ENCODE peak calls at places on chromosomes 16 and 17, in eight cellular contexts. G, W, E, I, F, O, S and V are unnamed samples.

GRCh38 chr16:49459953-49460735 is 86.5 kb downstream of the C16orf78 start:
- DNase-seq in G (no peak), W (no peak), E (no peak), I (no peak), F (no peak), O (no peak), S (no peak), V (no peak)

GRCh38 chr16:54424043-54424451 is 137.5 kb upstream of the IRX3 start:
- DNase-seq in G (no peak), W (peak), E (no peak), I (no peak), F (no peak), O (no peak), S (no peak), V (no peak)

GRCh38 chr17:74872313-74873035 is at the start of gene FDXR:
- DNase-seq in G (no peak), W (no peak), E (no peak), I (no peak), F (no peak), O (no peak), S (no peak), V (peak)

GRCh38 chr17:42363767-42364585 is 24.3 kb downstream of the STAT3 start:
- DNase-seq in G (no peak), W (peak), E (no peak), I (no peak), F (no peak), O (no peak), S (no peak), V (no peak)

GRCh38 chr17:3920940-3921852 is 4.9 kb upstream of the P2RX1 start:
- DNase-seq in G (no peak), W (no peak), E (no peak), I (no peak), F (no peak), O (no peak), S (no peak), V (peak)

GRCh38 chr17:7382901-7383300 is 2.0 kb downstream of the TNK1 start:
- DNase-seq in G (no peak), W (no peak), E (no peak), I (no peak), F (no peak), O (no peak), S (no peak), V (no peak)

GRCh38 chr17:56247816-56248215 is 94.5 kb downstream of the ANKFN1 start:
- DNase-seq in G (no peak), W (no peak), E (no peak), I (no peak), F (no peak), O (no peak), S (no peak), V (no peak)

GRCh38 chr16:67443299-67443698 is 12.4 kb downstream of the HSD11B2 start:
- DNase-seq in G (no peak), W (no peak), E (peak), I (no peak), F (no peak), O (no peak), S (no peak), V (peak)

GRCh38 chr17:68378202-68379149 is 78.8 kb downstream of the WIPI1 start:
- DNase-seq in G (no peak), W (peak), E (peak), I (peak), F (no peak), O (peak), S (no peak), V (peak)

GRCh38 chr16:81532491-81533174 is 88.0 kb downstream of the CMIP start:
- DNase-seq in G (no peak), W (no peak), E (no peak), I (no peak), F (no peak), O (no peak), S (no peak), V (no peak)

GRCh38 chr16:22264786-22265185 is 32.4 kb upstream of the POLR3E start:
- DNase-seq in G (no peak), W (no peak), E (no peak), I (peak), F (no peak), O (no peak), S (no peak), V (no peak)

GRCh38 chr17:8151120-8151640 is 1.0 kb downstream of the PER1 start:
- DNase-seq in G (peak), W (peak), E (peak), I (peak), F (peak), O (peak), S (peak), V (peak)

DNA sequence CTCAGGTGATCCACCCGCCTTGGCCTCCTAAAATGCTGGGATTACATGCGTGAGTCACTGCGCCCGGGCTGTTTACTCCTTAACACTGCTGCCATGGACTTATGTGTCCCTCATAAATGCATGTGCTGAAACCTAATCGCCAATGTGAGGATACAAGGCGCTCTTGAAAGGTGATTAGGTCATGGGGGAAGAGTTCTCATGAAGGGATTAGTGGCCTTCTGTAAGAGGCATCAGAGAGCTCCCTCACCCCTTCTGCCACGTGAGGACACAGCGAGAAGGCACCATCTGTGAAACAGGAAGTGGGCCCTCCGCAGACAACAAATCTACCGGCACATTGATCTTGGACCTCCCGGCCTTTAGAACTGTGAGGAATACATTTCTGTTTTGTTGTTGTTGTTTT is 19.1 kb downstream of the ITPRIPL2 start:
- DNase-seq in G (no peak), W (no peak), E (no peak), I (no peak), F (no peak), O (peak), S (no peak), V (no peak)
- H3K4me3 ChIP-seq in G (no peak), W (no peak), E (no peak), I (no peak), F (no peak), O (no peak), S (no peak), V (no peak)

DNA sequence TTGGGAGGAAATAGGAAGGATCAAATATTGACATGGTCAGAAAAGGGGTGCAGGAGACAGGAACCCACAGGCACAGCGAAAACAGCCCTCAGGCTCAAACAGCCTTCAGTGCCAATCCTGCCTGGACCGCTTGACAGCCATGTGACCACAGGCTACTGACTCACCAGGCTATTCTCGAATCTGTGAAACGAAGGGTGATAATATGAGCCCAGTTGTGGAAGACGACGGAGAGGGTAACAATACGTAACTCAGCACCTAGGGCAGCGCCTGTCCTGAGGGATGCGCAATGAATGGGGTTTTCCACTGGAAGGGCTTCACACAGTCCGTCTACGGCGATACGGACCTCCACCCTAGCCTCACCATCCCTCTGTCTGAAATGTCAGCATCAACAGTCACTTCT is 117.3 kb upstream of the RCVRN start:
- DNase-seq in G (no peak), W (no peak), E (no peak), I (peak), F (no peak), O (no peak), S (no peak), V (no peak)
- H3K27ac ChIP-seq in G (no peak), W (no peak), E (peak), I (no peak), F (no peak), O (no peak), S (no peak), V (no peak)

GRCh38 chr16:57797526-57798266 is 4.6 kb downstream of the KIFC3 start:
- DNase-seq in G (no peak), W (peak), E (no peak), I (peak), F (no peak), O (no peak), S (no peak), V (peak)
- H3K4me3 ChIP-seq in G (no peak), W (peak), E (peak), I (peak), F (no peak), O (no peak), S (no peak), V (no peak)

DNA sequence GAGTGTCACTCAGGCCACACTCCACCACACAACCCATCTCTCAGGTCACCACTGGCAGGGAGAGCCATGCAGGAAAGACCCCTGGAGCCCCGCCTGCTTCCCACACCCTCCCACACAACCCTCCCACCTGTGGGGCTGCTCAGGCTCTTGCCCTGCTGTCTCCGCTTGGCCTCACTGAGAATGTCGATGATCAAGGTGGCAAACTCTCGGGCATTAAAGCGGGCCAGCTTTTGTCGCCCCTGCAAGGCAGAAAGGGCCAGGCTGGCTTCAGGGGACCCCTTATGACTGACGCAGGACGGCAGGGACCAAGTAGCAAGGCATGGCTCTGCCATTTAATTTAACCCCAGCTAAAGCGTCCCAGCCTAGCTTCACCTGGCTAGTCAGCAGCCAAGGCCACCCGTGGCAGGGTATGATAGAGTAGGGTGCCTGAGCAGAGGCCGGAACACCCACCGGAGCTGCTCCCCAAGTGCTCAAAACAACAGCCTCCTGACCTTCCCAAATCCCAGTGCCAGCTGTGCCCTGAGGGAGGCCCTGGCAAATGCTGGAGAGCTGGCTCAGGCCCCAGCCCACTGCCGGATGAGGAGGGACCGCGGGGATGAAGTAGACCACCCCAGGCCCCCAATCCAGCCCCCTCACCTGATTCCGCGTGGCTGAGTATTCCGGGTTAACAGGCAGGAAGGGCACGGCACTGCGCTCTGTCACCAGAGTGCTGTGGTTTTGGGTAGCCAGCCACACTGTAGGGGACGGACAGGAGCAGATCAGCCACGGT is 8.7 kb downstream of the TP53I13 start:
- DNase-seq in G (no peak), W (no peak), E (peak), I (no peak), F (no peak), O (no peak), S (no peak), V (peak)
- H3K27ac ChIP-seq in G (no peak), W (no peak), E (peak), I (no peak), F (no peak), O (no peak), S (no peak), V (no peak)

GRCh38 chr16:3058173-3059030 is 7.0 kb upstream of the IL32 start:
- DNase-seq in G (peak), W (no peak), E (peak), I (peak), F (peak), O (peak), S (no peak), V (peak)
- H3K4me3 ChIP-seq in G (peak), W (peak), E (peak), I (peak), F (peak), O (peak), S (no peak), V (peak)

DNA sequence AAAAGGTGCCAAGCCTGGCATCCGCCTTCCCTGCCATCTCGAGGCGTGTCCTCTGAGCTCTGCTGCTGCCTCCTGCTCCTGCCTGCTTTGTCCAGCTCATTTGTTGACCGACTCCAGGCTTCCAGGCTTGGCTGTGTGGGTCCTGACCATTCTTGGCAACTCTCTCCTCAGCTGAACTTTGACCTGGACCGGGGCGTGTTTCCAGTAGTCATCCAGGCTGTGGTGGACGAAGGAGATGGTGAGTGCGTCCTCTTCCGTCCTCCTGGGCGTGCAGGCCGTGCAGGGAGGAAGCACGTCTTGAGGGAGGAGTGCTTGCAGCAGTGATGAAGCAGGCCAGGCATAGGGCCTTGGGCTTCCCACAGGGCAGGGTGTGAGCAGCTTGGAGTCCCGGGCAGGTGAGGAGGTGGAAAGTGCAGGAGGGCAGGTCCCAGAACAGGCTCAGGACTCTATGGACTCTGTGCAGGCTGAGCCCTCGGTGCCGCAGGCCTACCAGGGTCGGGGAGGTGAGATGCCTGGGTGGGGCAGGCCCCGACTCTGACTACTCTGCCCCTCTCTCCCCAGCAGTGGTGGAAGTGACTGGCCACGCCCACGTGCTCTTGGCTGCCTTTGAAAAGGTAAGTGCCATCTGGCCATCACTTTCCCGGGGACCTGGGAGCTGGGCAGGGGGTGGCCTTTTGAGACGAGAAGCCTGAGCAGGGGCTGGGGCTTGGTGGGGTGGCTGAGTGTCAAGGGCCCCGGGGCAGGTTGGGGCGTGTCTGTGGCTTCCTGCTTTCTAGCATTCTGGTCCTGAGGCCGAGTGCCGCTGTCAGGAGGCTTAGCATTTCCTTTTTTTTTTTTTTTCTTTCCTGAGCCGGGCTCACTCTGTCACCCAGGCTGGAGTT is 28.6 kb upstream of the NUDT16L1 start:
- DNase-seq in G (peak), W (peak), E (peak), I (no peak), F (peak), O (no peak), S (peak), V (peak)
- H3K27ac ChIP-seq in G (peak), W (no peak), E (peak), I (no peak), F (peak), O (no peak), S (peak), V (no peak)